ENCODE peak calls at places on chromosomes 12 and 14, in eight cellular contexts. G is AG04450; W is HFFc6; C is NCI-H2029; P is pulmonary artery endothelial cell; Y is iPS-NIHi11; D is HEK293T; U is stimulated activated CD8-positive, alpha-beta memory T cell treated with anti-CD3 and anti-CD28 coated beads, Interleukin-2, amount 100 ng/mL, for 48 hours. K is an unnamed sample.

GRCh38 chr12:106144847-106145246 is 6.1 kb upstream of the NUAK1 start:
- DNase-seq in G (no peak), W (peak; percentile 60), C (no peak), P (no peak), Y (no peak), D (no peak), U (no peak), K (no peak)

GRCh38 chr12:119423285-119423684 is 88.8 kb downstream of the CCDC60 start:
- DNase-seq in G (no peak), W (no peak), C (peak; percentile 74), P (no peak), Y (peak; percentile 64), D (no peak), U (no peak), K (no peak)

GRCh38 chr12:11499802-11500201 is 104.4 kb upstream of the PRB2 start:
- DNase-seq in G (no peak), W (no peak), C (no peak), P (no peak), Y (no peak), D (no peak), U (no peak), K (no peak)

GRCh38 chr12:77167801-77168200 is 102.4 kb upstream of the E2F7 start:
- DNase-seq in G (no peak), W (peak; percentile 9), C (no peak), P (no peak), Y (no peak), D (no peak), U (no peak), K (no peak)

GRCh38 chr12:12835378-12836145 is 22.4 kb downstream of the DDX47 start:
- DNase-seq in G (no peak), W (peak; percentile 74), C (no peak), P (no peak), Y (peak; percentile 41), D (no peak), U (no peak), K (no peak)

GRCh38 chr14:67943947-67944346 is 124.4 kb downstream of the RAD51B start:
- DNase-seq in G (peak; percentile 65), W (peak; percentile 78), C (peak; percentile 45), P (peak; percentile 59), Y (peak; percentile 60), D (peak; percentile 58), U (peak; percentile 6), K (peak; percentile 51)

GRCh38 chr14:103393687-103394626 is 8.7 kb downstream of the MARK3 start:
- DNase-seq in G (no peak), W (peak; percentile 47), C (no peak), P (no peak), Y (peak; percentile 26), D (peak; percentile 43), U (no peak), K (no peak)

GRCh38 chr14:93267149-93267711 is 60.2 kb downstream of the UBR7 start:
- DNase-seq in G (no peak), W (no peak), C (no peak), P (no peak), Y (no peak), D (no peak), U (no peak), K (no peak)

GRCh38 chr14:101001311-101002069 is 98.0 kb upstream of the RTL1 start:
- DNase-seq in G (peak; percentile 29), W (peak; percentile 75), C (no peak), P (no peak), Y (no peak), D (no peak), U (no peak), K (peak; percentile 38)

GRCh38 chr12:51323317-51323960 is 535 bp downstream of the BIN2 start:
- DNase-seq in G (no peak), W (no peak), C (no peak), P (no peak), Y (no peak), D (no peak), U (no peak), K (no peak)

GRCh38 chr12:59429766-59430165 is 166.1 kb upstream of the SLC16A7 start:
- DNase-seq in G (peak; percentile 16), W (no peak), C (no peak), P (no peak), Y (no peak), D (no peak), U (no peak), K (no peak)

K was measured in GM04504.